ENCODE peak calls at places on chromosomes 3 and 15, in ten cellular contexts. E is COR-L47, M is GM04504, S is NCI-H1930, T is NCI-H748 treated with DMSO at 0.1 percent for 48 hours, L is SJSA1, K is NCI-H69, P is stromal cell of bone marrow, O is KBM-7, J is NCI-H510A treated with DMSO at 0.1 percent for 48 hours. U is an unnamed sample.
A peak's percentile ranks its signal among the peaks of the same experiment; 100 is the strongest.

GRCh38 chr3:24273491-24273890 is 221.2 kb downstream of the THRB start:
- DNase-seq in E (no peak), M (no peak), S (no peak), T (no peak), L (no peak), K (no peak), P (no peak), O (no peak), J (no peak), U (no peak)

GRCh38 chr3:152322756-152323155 is 54.0 kb downstream of the MBNL1 start:
- DNase-seq in E (no peak), M (no peak), S (no peak), T (no peak), L (no peak), K (no peak), P (no peak), O (no peak), J (no peak), U (no peak)

GRCh38 chr3:39637807-39638206 is 170.3 kb downstream of the MOBP start:
- DNase-seq in E (no peak), M (no peak), S (no peak), T (no peak), L (no peak), K (no peak), P (peak; percentile 21), O (no peak), J (no peak), U (no peak)

GRCh38 chr3:116253511-116253910 is 191.8 kb downstream of the LSAMP start:
- DNase-seq in E (no peak), M (no peak), S (no peak), T (no peak), L (no peak), K (no peak), P (no peak), O (no peak), J (no peak), U (no peak)

GRCh38 chr15:57635300-57635944 is 43.7 kb downstream of the MYZAP start:
- DNase-seq in E (no peak), M (no peak), S (no peak), T (no peak), L (no peak), K (no peak), P (no peak), O (no peak), J (no peak), U (no peak)

GRCh38 chr3:10483686-10484345 is 21.6 kb downstream of the ATP2B2 start:
- DNase-seq in E (no peak), M (no peak), S (no peak), T (no peak), L (no peak), K (no peak), P (no peak), O (no peak), J (no peak), U (no peak)

GRCh38 chr3:47601310-47601709 is 22.6 kb upstream of the CSPG5 start:
- DNase-seq in E (no peak), M (no peak), S (no peak), T (no peak), L (no peak), K (no peak), P (no peak), O (no peak), J (no peak), U (no peak)

GRCh38 chr3:260911-261310 is 64.3 kb downstream of the CHL1 start:
- DNase-seq in E (no peak), M (no peak), S (no peak), T (no peak), L (no peak), K (no peak), P (no peak), O (no peak), J (no peak), U (no peak)

GRCh38 chr15:80418892-80419537 is 14.8 kb downstream of the ARNT2 start:
- DNase-seq in E (peak; percentile 59), M (peak; percentile 31), S (no peak), T (no peak), L (no peak), K (peak; percentile 41), P (peak; percentile 19), O (peak; percentile 39), J (no peak), U (no peak)

GRCh38 chr3:33377489-33377888 is 62.7 kb downstream of the UBP1 start:
- DNase-seq in E (no peak), M (no peak), S (no peak), T (no peak), L (no peak), K (no peak), P (no peak), O (no peak), J (no peak), U (no peak)

GRCh38 chr3:152193673-152194267 is 75.0 kb upstream of the MBNL1 start:
- DNase-seq in E (no peak), M (no peak), S (no peak), T (no peak), L (no peak), K (no peak), P (no peak), O (peak; percentile 46), J (no peak), U (no peak)

GRCh38 chr3:189652042-189652441 is 20.9 kb downstream of the TP63 start:
- DNase-seq in E (no peak), M (no peak), S (no peak), T (no peak), L (no peak), K (peak; percentile 42), P (no peak), O (peak; percentile 15), J (no peak), U (no peak)

GRCh38 chr15:71409541-71409940 is 294.3 kb downstream of the THSD4 start:
- DNase-seq in E (no peak), M (no peak), S (no peak), T (no peak), L (no peak), K (no peak), P (no peak), O (no peak), J (no peak), U (no peak)

GRCh38 chr3:157752952-157753351 is 249.7 kb upstream of the VEPH1 start:
- DNase-seq in E (no peak), M (peak; percentile 35), S (no peak), T (no peak), L (no peak), K (no peak), P (no peak), O (no peak), J (no peak), U (no peak)